ENCODE peak calls at places on chromosome X, in ten cellular contexts. A, Q, Z, Y, W, L, N, T, K and I are unnamed samples.

GRCh38 chrX:34918856-34919255 is 23.7 kb upstream of the FAM47B start:
- DNase-seq in A (no peak), Q (peak), Z (no peak), Y (no peak), W (no peak), L (peak), N (peak), T (no peak), K (no peak), I (no peak)

GRCh38 chrX:144896323-144896722 is 351.0 kb upstream of the SPANXN1 start:
- DNase-seq in A (no peak), Q (peak), Z (no peak), Y (no peak), W (no peak), L (no peak), N (no peak), T (no peak), K (no peak), I (no peak)

GRCh38 chrX:102899940-102900916 is 36.8 kb upstream of the RAB40AL start:
- DNase-seq in A (peak), Q (peak), Z (peak), Y (peak), W (peak), L (peak), N (peak), T (peak), K (peak), I (peak)

GRCh38 chrX:25226151-25226550 is 210.4 kb upstream of the ARX start:
- DNase-seq in A (no peak), Q (no peak), Z (no peak), Y (no peak), W (no peak), L (no peak), N (no peak), T (no peak), K (no peak), I (no peak)

GRCh38 chrX:1442724-1443367 is 9.9 kb downstream of the ASMTL start:
- DNase-seq in A (no peak), Q (no peak), Z (no peak), Y (no peak), W (no peak), L (no peak), N (no peak), T (no peak), K (peak), I (no peak)

GRCh38 chrX:133610056-133610455 is 194.8 kb upstream of the GPC4 start:
- DNase-seq in A (no peak), Q (no peak), Z (no peak), Y (no peak), W (no peak), L (no peak), N (no peak), T (no peak), K (no peak), I (no peak)

GRCh38 chrX:129704491-129704890 is 34.3 kb upstream of the XPNPEP2 start:
- DNase-seq in A (no peak), Q (no peak), Z (no peak), Y (no peak), W (no peak), L (no peak), N (no peak), T (no peak), K (no peak), I (no peak)

GRCh38 chrX:45803383-45803921 is 602.8 kb upstream of the DIPK2B start:
- DNase-seq in A (peak), Q (peak), Z (no peak), Y (peak), W (no peak), L (peak), N (no peak), T (no peak), K (no peak), I (no peak)

GRCh38 chrX:40922307-40922706 is 162.9 kb upstream of the USP9X start:
- DNase-seq in A (no peak), Q (peak), Z (no peak), Y (peak), W (no peak), L (no peak), N (no peak), T (no peak), K (no peak), I (no peak)

GRCh38 chrX:35046646-35047231 is 104.1 kb downstream of the FAM47B start:
- DNase-seq in A (no peak), Q (no peak), Z (no peak), Y (no peak), W (no peak), L (no peak), N (no peak), T (no peak), K (no peak), I (no peak)

GRCh38 chrX:130321550-130321949 is 18.2 kb upstream of the SLC25A14 start:
- DNase-seq in A (no peak), Q (no peak), Z (no peak), Y (peak), W (no peak), L (no peak), N (no peak), T (no peak), K (no peak), I (peak)

GRCh38 chrX:65035451-65035779 is 59.2 kb upstream of the ZC4H2 start:
- DNase-seq in A (no peak), Q (no peak), Z (no peak), Y (no peak), W (no peak), L (no peak), N (peak), T (no peak), K (no peak), I (no peak)

GRCh38 chrX:101918746-101919145 is 13.1 kb downstream of the ZMAT1 start:
- DNase-seq in A (no peak), Q (no peak), Z (no peak), Y (no peak), W (no peak), L (no peak), N (no peak), T (no peak), K (no peak), I (no peak)

GRCh38 chrX:261167-261857 is 19.9 kb upstream of the PLCXD1 start:
- DNase-seq in A (no peak), Q (peak), Z (no peak), Y (no peak), W (no peak), L (peak), N (no peak), T (no peak), K (no peak), I (no peak)

GRCh38 chrX:150983526-150984163 is 510 bp downstream of the HMGB3 start:
- DNase-seq in A (no peak), Q (no peak), Z (no peak), Y (no peak), W (no peak), L (no peak), N (no peak), T (no peak), K (no peak), I (peak)